ENCODE peak calls at places on chromosomes 3 and 15, in six cellular contexts. D is mucosa of descending colon; E is Daoy; M is stimulated activated CD4-positive, alpha-beta T cell treated with anti-CD3 and anti-CD28 coated beads, Interleukin-15, amount 100 ng/mL, for 1 hour; O is posterior cingulate gyrus; T is anterior cingulate cortex. L is an unnamed sample.

GRCh38 chr3:27387625-27388024 is 18.4 kb upstream of the NEK10 start:
- DNase-seq in D (no peak), E (no peak), M (no peak), O (no peak), T (no peak), L (no peak)

GRCh38 chr15:89628791-89629715 is 26.2 kb downstream of the KIF7 start:
- DNase-seq in D (no peak), E (no peak), M (no peak), O (no peak), T (no peak), L (no peak)

GRCh38 chr15:64092864-64093626 is 593 bp downstream of the CIAO2A start:
- DNase-seq in D (peak; percentile 66), E (peak; percentile 38), M (no peak), O (no peak), T (peak; percentile 49), L (peak; percentile 7)

GRCh38 chr3:186320862-186321568 is 41.0 kb downstream of the DGKG start:
- DNase-seq in D (no peak), E (peak; percentile 14), M (no peak), O (no peak), T (no peak), L (no peak)

GRCh38 chr3:64121750-64122311 is 98.5 kb upstream of the PSMD6 start:
- DNase-seq in D (no peak), E (no peak), M (no peak), O (no peak), T (no peak), L (no peak)

GRCh38 chr15:94119215-94119815 is 112.0 kb upstream of the MCTP2 start:
- DNase-seq in D (peak; percentile 8), E (no peak), M (no peak), O (no peak), T (no peak), L (peak; percentile 22)

GRCh38 chr3:44988073-44988472 is 12.0 kb downstream of the EXOSC7 start:
- DNase-seq in D (no peak), E (no peak), M (no peak), O (no peak), T (no peak), L (no peak)

GRCh38 chr3:168053115-168053514 is 42.6 kb downstream of the GOLIM4 start:
- DNase-seq in D (no peak), E (no peak), M (no peak), O (no peak), T (no peak), L (no peak)

L was measured in retina.